ENCODE peak calls at places on chromosomes 4 and X, in nine cellular contexts. V is activated naive CD8-positive, alpha-beta T cell treated with anti-CD3 and anti-CD28 coated beads, Interleukin-2, amount 50 U/mL, for 16 hours; L is CD4-positive, alpha-beta T cell; I is stimulated activated CD4-positive, alpha-beta T cell treated with anti-CD3 and anti-CD28 coated beads, Interleukin-1b, Interleukin-23, amount 100 ng/mL, for 24 hours; M is activated CD4-positive, CD25-positive, alpha-beta regulatory T cell treated with anti-CD3 and anti-CD28 coated beads, Interleukin-2, amount 50 U/mL, for 72 hours; A is EL; P is H9; T is skeletal muscle cell; B is RCC 7860. S is an unnamed sample.

GRCh38 chr4:66693694-66694093 is 851.6 kb downstream of the CENPC start:
- DNase-seq in L (no peak), I (no peak), T (no peak), P (no peak), M (no peak), A (no peak), B (no peak), V (no peak), S (peak; percentile 67)

GRCh38 chrX:23742174-23742692 is 843 bp downstream of the ACOT9 start:
- DNase-seq in P (peak; percentile 29), L (no peak), A (peak; percentile 80), I (no peak), T (peak; percentile 37), M (no peak), V (no peak), B (peak; percentile 56), S (peak; percentile 68)

GRCh38 chr4:15855804-15856475 is 77.8 kb downstream of the CD38 start:
- DNase-seq in V (no peak), I (no peak), M (no peak), L (no peak), B (no peak), A (no peak), P (no peak), T (no peak), S (no peak)

GRCh38 chrX:137427061-137427778 is 138.7 kb upstream of the ZIC3 start:
- DNase-seq in B (no peak), P (peak; percentile 39), V (no peak), T (no peak), M (no peak), L (no peak), I (no peak), A (no peak), S (no peak)

GRCh38 chr4:85147481-85148076 is 181.1 kb upstream of the WDFY3 start:
- DNase-seq in A (peak; percentile 60), L (no peak), B (peak; percentile 24), P (peak; percentile 35), M (no peak), V (no peak), I (no peak), T (peak; percentile 34), S (peak; percentile 35)

GRCh38 chr4:113646456-113646809 is 115.1 kb downstream of the CAMK2D start:
- DNase-seq in V (no peak), A (peak; percentile 47), I (no peak), L (no peak), M (no peak), T (no peak), P (peak; percentile 80), B (no peak), S (peak; percentile 26)

GRCh38 chr4:25875281-25875745 is 12.5 kb upstream of the SEL1L3 start:
- DNase-seq in A (no peak), I (no peak), T (no peak), P (no peak), L (no peak), B (no peak), V (no peak), M (no peak), S (no peak)

GRCh38 chr4:133146574-133147198 is 2.4 kb upstream of the PCDH10 start:
- DNase-seq in L (no peak), V (no peak), B (no peak), T (peak; percentile 17), P (peak; percentile 82), M (no peak), I (no peak), A (peak; percentile 53), S (peak; percentile 36)

GRCh38 chr4:124943938-124944337 is 231.4 kb upstream of the ANKRD50 start:
- DNase-seq in L (no peak), T (no peak), A (no peak), V (no peak), P (no peak), I (no peak), B (no peak), M (no peak), S (no peak)

GRCh38 chrX:38055170-38055847 is 49.0 kb downstream of the SYTL5 start:
- DNase-seq in B (peak; percentile 14), M (no peak), P (no peak), V (no peak), I (no peak), T (peak; percentile 51), A (peak; percentile 12), L (no peak), S (peak; percentile 76)

GRCh38 chrX:44431206-44431605 is 87.7 kb upstream of the EFHC2 start:
- DNase-seq in B (peak; percentile 22), V (no peak), T (peak; percentile 14), M (no peak), P (no peak), L (no peak), I (no peak), A (peak; percentile 25), S (peak; percentile 41)

GRCh38 chrX:17170973-17171372 is 204.0 kb upstream of the NHS start:
- DNase-seq in A (no peak), I (no peak), P (no peak), T (no peak), L (no peak), V (no peak), M (no peak), B (no peak), S (no peak)

GRCh38 chr4:34091451-34091850 is 2152.9 kb downstream of the ARAP2 start:
- DNase-seq in V (no peak), T (no peak), B (no peak), L (no peak), P (no peak), I (no peak), A (no peak), M (no peak), S (no peak)

GRCh38 chr4:71941001-71941400 is 90.8 kb upstream of the NPFFR2 start:
- DNase-seq in L (no peak), I (no peak), V (no peak), M (no peak), P (peak; percentile 55), A (peak; percentile 25), T (no peak), B (no peak), S (peak; percentile 3)

GRCh38 chrX:13235930-13236329 is 83.9 kb downstream of the ATXN3L start:
- DNase-seq in L (no peak), B (no peak), A (no peak), M (no peak), P (no peak), V (no peak), T (no peak), I (no peak), S (no peak)

GRCh38 chr4:176479745-176480144 is 160.0 kb downstream of the SPCS3 start:
- DNase-seq in P (no peak), V (no peak), L (no peak), M (no peak), T (no peak), A (no peak), B (no peak), I (no peak), S (no peak)

GRCh38 chrX:154739952-154740351 is 10.9 kb downstream of the GAB3 start:
- DNase-seq in V (no peak), A (no peak), L (no peak), P (no peak), T (no peak), I (no peak), M (no peak), B (no peak), S (no peak)

GRCh38 chr4:184628103-184628502 is 21.1 kb downstream of the CASP3 start:
- DNase-seq in V (no peak), P (no peak), B (no peak), L (no peak), I (no peak), T (no peak), M (no peak), A (no peak), S (no peak)

GRCh38 chrX:130778773-130779172 is 124.2 kb downstream of the ENOX2 start:
- DNase-seq in V (no peak), L (no peak), T (no peak), I (no peak), P (no peak), B (no peak), M (no peak), A (peak; percentile 10), S (no peak)

GRCh38 chrX:85107407-85107806 is 103.7 kb downstream of the APOOL start:
- DNase-seq in V (no peak), T (no peak), B (no peak), I (no peak), A (no peak), L (no peak), M (no peak), P (no peak), S (no peak)

GRCh38 chr4:80075995-80076394 is 3.0 kb upstream of the ANTXR2 start:
- DNase-seq in T (no peak), I (no peak), M (no peak), P (no peak), B (no peak), A (no peak), L (no peak), V (no peak), S (no peak)

GRCh38 chr4:153161599-153161971 is 42.7 kb upstream of the TRIM2 start:
- DNase-seq in P (no peak), M (no peak), L (no peak), V (no peak), A (no peak), T (no peak), B (no peak), I (no peak), S (peak; percentile 36)